ENCODE peak calls at places on chromosome 12, in nine cellular contexts. One of them, this sample, is unnamed.

GRCh38 chr12:59005195-59005961 is 85.1 kb upstream of the LRIG3 start:
- DNase-seq in IMR-90: peak
- DNase-seq in psoas muscle: no peak
- DNase-seq in mammary epithelial cell: no peak
- DNase-seq in HL-60: no peak
- DNase-seq in WTC11: no peak
- DNase-seq in H9: no peak
- DNase-seq in mesothelial cell of epicardium: no peak
- DNase-seq in cardiac muscle cell: peak
- DNase-seq in this sample: no peak

GRCh38 chr12:87809916-87810315 is 219.3 kb downstream of the C12orf50 start:
- DNase-seq in mesothelial cell of epicardium: no peak
- DNase-seq in H9: no peak
- DNase-seq in cardiac muscle cell: no peak
- DNase-seq in psoas muscle: no peak
- DNase-seq in HL-60: no peak
- DNase-seq in IMR-90: peak
- DNase-seq in mammary epithelial cell: no peak
- DNase-seq in WTC11: no peak
- DNase-seq in this sample: no peak

GRCh38 chr12:49564241-49565118 is 3.5 kb downstream of the MCRS1 start:
- DNase-seq in HL-60: no peak
- DNase-seq in mesothelial cell of epicardium: no peak
- DNase-seq in mammary epithelial cell: no peak
- DNase-seq in psoas muscle: peak
- DNase-seq in IMR-90: no peak
- DNase-seq in H9: no peak
- DNase-seq in cardiac muscle cell: no peak
- DNase-seq in WTC11: no peak
- DNase-seq in this sample: no peak

GRCh38 chr12:57262126-57262822 is 11.3 kb upstream of the STAC3 start:
- DNase-seq in psoas muscle: no peak
- DNase-seq in cardiac muscle cell: no peak
- DNase-seq in H9: no peak
- DNase-seq in mesothelial cell of epicardium: no peak
- DNase-seq in IMR-90: no peak
- DNase-seq in WTC11: no peak
- DNase-seq in HL-60: no peak
- DNase-seq in mammary epithelial cell: no peak
- DNase-seq in this sample: no peak

GRCh38 chr12:119694111-119694510 is 26.2 kb downstream of the PRKAB1 start:
- DNase-seq in mesothelial cell of epicardium: no peak
- DNase-seq in HL-60: no peak
- DNase-seq in mammary epithelial cell: no peak
- DNase-seq in psoas muscle: no peak
- DNase-seq in IMR-90: no peak
- DNase-seq in H9: no peak
- DNase-seq in cardiac muscle cell: no peak
- DNase-seq in WTC11: no peak
- DNase-seq in this sample: no peak

GRCh38 chr12:28899951-28900350 is 249.1 kb upstream of the FAR2 start:
- DNase-seq in mesothelial cell of epicardium: no peak
- DNase-seq in WTC11: no peak
- DNase-seq in mammary epithelial cell: peak
- DNase-seq in HL-60: no peak
- DNase-seq in psoas muscle: no peak
- DNase-seq in H9: no peak
- DNase-seq in IMR-90: peak
- DNase-seq in cardiac muscle cell: no peak
- DNase-seq in this sample: no peak

GRCh38 chr12:19095869-19096480 is 33.6 kb upstream of the PLEKHA5 start:
- DNase-seq in IMR-90: peak
- DNase-seq in WTC11: no peak
- DNase-seq in psoas muscle: no peak
- DNase-seq in H9: no peak
- DNase-seq in mesothelial cell of epicardium: no peak
- DNase-seq in HL-60: no peak
- DNase-seq in cardiac muscle cell: peak
- DNase-seq in mammary epithelial cell: peak
- DNase-seq in this sample: no peak

GRCh38 chr12:48189331-48190125 is 6.1 kb downstream of the CCDC184 start:
- DNase-seq in mesothelial cell of epicardium: no peak
- DNase-seq in IMR-90: peak
- DNase-seq in H9: peak
- DNase-seq in psoas muscle: no peak
- DNase-seq in cardiac muscle cell: peak
- DNase-seq in WTC11: peak
- DNase-seq in HL-60: no peak
- DNase-seq in mammary epithelial cell: peak
- DNase-seq in this sample: peak

GRCh38 chr12:45343269-45344051 is 127.6 kb downstream of the ANO6 start:
- DNase-seq in mammary epithelial cell: peak
- DNase-seq in mesothelial cell of epicardium: no peak
- DNase-seq in HL-60: no peak
- DNase-seq in IMR-90: peak
- DNase-seq in cardiac muscle cell: peak
- DNase-seq in H9: no peak
- DNase-seq in psoas muscle: no peak
- DNase-seq in WTC11: no peak
- DNase-seq in this sample: no peak

GRCh38 chr12:68743416-68743815 is 2.6 kb upstream of the SLC35E3 start:
- DNase-seq in H9: no peak
- DNase-seq in HL-60: no peak
- DNase-seq in IMR-90: no peak
- DNase-seq in psoas muscle: no peak
- DNase-seq in mesothelial cell of epicardium: no peak
- DNase-seq in WTC11: no peak
- DNase-seq in cardiac muscle cell: no peak
- DNase-seq in mammary epithelial cell: no peak
- DNase-seq in this sample: no peak

GRCh38 chr12:31832740-31833540 is 104.1 kb upstream of the AMN1 start:
- DNase-seq in HL-60: peak
- DNase-seq in cardiac muscle cell: no peak
- DNase-seq in IMR-90: no peak
- DNase-seq in psoas muscle: no peak
- DNase-seq in mesothelial cell of epicardium: no peak
- DNase-seq in H9: no peak
- DNase-seq in WTC11: no peak
- DNase-seq in mammary epithelial cell: no peak
- DNase-seq in this sample: no peak

GRCh38 chr12:86122846-86123468 is 133.2 kb downstream of the MGAT4C start:
- DNase-seq in H9: no peak
- DNase-seq in IMR-90: peak
- DNase-seq in mesothelial cell of epicardium: no peak
- DNase-seq in HL-60: no peak
- DNase-seq in psoas muscle: no peak
- DNase-seq in cardiac muscle cell: no peak
- DNase-seq in WTC11: no peak
- DNase-seq in mammary epithelial cell: no peak
- DNase-seq in this sample: no peak

GRCh38 chr12:29591140-29592020 is 93.9 kb upstream of the OVCH1 start:
- DNase-seq in IMR-90: peak
- DNase-seq in HL-60: no peak
- DNase-seq in mesothelial cell of epicardium: no peak
- DNase-seq in mammary epithelial cell: no peak
- DNase-seq in WTC11: peak
- DNase-seq in psoas muscle: peak
- DNase-seq in cardiac muscle cell: peak
- DNase-seq in H9: peak
- DNase-seq in this sample: peak

GRCh38 chr12:131699434-131699833 is 11.5 kb upstream of the SFSWAP start:
- DNase-seq in IMR-90: no peak
- DNase-seq in mesothelial cell of epicardium: no peak
- DNase-seq in HL-60: no peak
- DNase-seq in cardiac muscle cell: no peak
- DNase-seq in mammary epithelial cell: no peak
- DNase-seq in H9: no peak
- DNase-seq in psoas muscle: no peak
- DNase-seq in WTC11: no peak
- DNase-seq in this sample: no peak

GRCh38 chr12:108360487-108360886 is 21.4 kb upstream of the CMKLR1 start:
- DNase-seq in IMR-90: no peak
- DNase-seq in mesothelial cell of epicardium: no peak
- DNase-seq in mammary epithelial cell: peak
- DNase-seq in cardiac muscle cell: no peak
- DNase-seq in HL-60: no peak
- DNase-seq in psoas muscle: no peak
- DNase-seq in H9: no peak
- DNase-seq in WTC11: no peak
- DNase-seq in this sample: no peak

GRCh38 chr12:47986266-47986610 is 18.0 kb downstream of the COL2A1 start:
- DNase-seq in mesothelial cell of epicardium: no peak
- DNase-seq in H9: no peak
- DNase-seq in WTC11: no peak
- DNase-seq in HL-60: no peak
- DNase-seq in psoas muscle: no peak
- DNase-seq in IMR-90: no peak
- DNase-seq in cardiac muscle cell: no peak
- DNase-seq in mammary epithelial cell: no peak
- DNase-seq in this sample: no peak

GRCh38 chr12:56931474-56931978 is 2.7 kb downstream of the SDR9C7 start:
- DNase-seq in psoas muscle: no peak
- DNase-seq in IMR-90: peak
- DNase-seq in cardiac muscle cell: peak
- DNase-seq in WTC11: no peak
- DNase-seq in mammary epithelial cell: peak
- DNase-seq in HL-60: peak
- DNase-seq in mesothelial cell of epicardium: no peak
- DNase-seq in H9: no peak
- DNase-seq in this sample: no peak

GRCh38 chr12:88510841-88511240 is 69.4 kb downstream of the KITLG start:
- DNase-seq in psoas muscle: no peak
- DNase-seq in mammary epithelial cell: no peak
- DNase-seq in HL-60: no peak
- DNase-seq in cardiac muscle cell: no peak
- DNase-seq in H9: no peak
- DNase-seq in mesothelial cell of epicardium: no peak
- DNase-seq in WTC11: no peak
- DNase-seq in IMR-90: no peak
- DNase-seq in this sample: no peak

GRCh38 chr12:91978143-91978542 is 167.5 kb downstream of the BTG1 start:
- DNase-seq in mesothelial cell of epicardium: no peak
- DNase-seq in WTC11: no peak
- DNase-seq in psoas muscle: no peak
- DNase-seq in H9: no peak
- DNase-seq in IMR-90: peak
- DNase-seq in cardiac muscle cell: no peak
- DNase-seq in mammary epithelial cell: no peak
- DNase-seq in HL-60: no peak
- DNase-seq in this sample: no peak

GRCh38 chr12:75529826-75530225 is 18.4 kb upstream of the KRR1 start:
- DNase-seq in IMR-90: no peak
- DNase-seq in cardiac muscle cell: no peak
- DNase-seq in H9: no peak
- DNase-seq in WTC11: no peak
- DNase-seq in HL-60: no peak
- DNase-seq in mammary epithelial cell: no peak
- DNase-seq in psoas muscle: no peak
- DNase-seq in mesothelial cell of epicardium: no peak
- DNase-seq in this sample: no peak

GRCh38 chr12:79587368-79587767 is 103.4 kb downstream of the PAWR start:
- DNase-seq in mesothelial cell of epicardium: no peak
- DNase-seq in WTC11: no peak
- DNase-seq in psoas muscle: no peak
- DNase-seq in cardiac muscle cell: no peak
- DNase-seq in HL-60: no peak
- DNase-seq in H9: no peak
- DNase-seq in IMR-90: no peak
- DNase-seq in mammary epithelial cell: no peak
- DNase-seq in this sample: no peak

GRCh38 chr12:76113800-76114757 is 29.6 kb upstream of the NAP1L1 start:
- DNase-seq in psoas muscle: no peak
- DNase-seq in HL-60: no peak
- DNase-seq in H9: no peak
- DNase-seq in cardiac muscle cell: peak
- DNase-seq in mesothelial cell of epicardium: no peak
- DNase-seq in mammary epithelial cell: no peak
- DNase-seq in IMR-90: peak
- DNase-seq in WTC11: no peak
- DNase-seq in this sample: no peak

DNA sequence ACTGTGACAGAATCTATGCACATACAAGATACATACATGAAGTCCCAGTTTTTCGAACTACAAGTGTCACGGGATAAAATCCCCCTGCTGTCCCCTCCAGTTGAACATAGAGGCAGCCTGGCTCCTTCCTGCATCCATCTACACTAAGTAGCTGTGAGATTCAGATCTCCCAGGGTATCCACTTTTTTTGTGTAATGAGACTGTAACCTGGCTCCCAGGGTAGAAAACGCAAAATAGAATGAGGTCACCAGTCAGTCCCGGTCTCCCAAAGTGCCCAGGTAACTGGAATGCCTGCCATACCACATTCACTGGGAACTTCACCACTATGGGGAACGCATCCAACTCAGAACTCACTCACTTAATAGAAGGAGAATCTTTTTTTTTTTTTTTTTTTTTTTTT is 67.8 kb downstream of the TMCC3 start:
- DNase-seq in HL-60: no peak
- DNase-seq in H9: no peak
- DNase-seq in cardiac muscle cell: no peak
- DNase-seq in IMR-90: no peak
- DNase-seq in psoas muscle: no peak
- DNase-seq in WTC11: no peak
- DNase-seq in mesothelial cell of epicardium: no peak
- DNase-seq in mammary epithelial cell: no peak
- DNase-seq in this sample: no peak
- TF ChIP-seq CTCF in HL-60: no peak
- TF ChIP-seq CTCF in H9: no peak
- TF ChIP-seq CTCF in cardiac muscle cell: no peak
- TF ChIP-seq CTCF in IMR-90: no peak
- TF ChIP-seq CTCF in psoas muscle: no peak
- TF ChIP-seq CTCF in WTC11: no peak
- TF ChIP-seq CTCF in mesothelial cell of epicardium: no peak
- TF ChIP-seq CTCF in mammary epithelial cell: no peak
- TF ChIP-seq CTCF in this sample: no peak

GRCh38 chr12:32896438-32897275 is at the start of gene PKP2:
- DNase-seq in cardiac muscle cell: peak
- DNase-seq in WTC11: peak
- DNase-seq in IMR-90: no peak
- DNase-seq in mesothelial cell of epicardium: peak
- DNase-seq in mammary epithelial cell: peak
- DNase-seq in H9: peak
- DNase-seq in psoas muscle: peak
- DNase-seq in HL-60: no peak
- DNase-seq in this sample: peak
- TF ChIP-seq CTCF in cardiac muscle cell: no peak
- TF ChIP-seq CTCF in WTC11: no peak
- TF ChIP-seq CTCF in IMR-90: no peak
- TF ChIP-seq CTCF in mesothelial cell of epicardium: no peak
- TF ChIP-seq CTCF in mammary epithelial cell: no peak
- TF ChIP-seq CTCF in H9: no peak
- TF ChIP-seq CTCF in psoas muscle: no peak
- TF ChIP-seq CTCF in HL-60: no peak
- TF ChIP-seq CTCF in this sample: no peak

GRCh38 chr12:113298861-113299545 is 35.9 kb downstream of the SLC8B1 start:
- DNase-seq in HL-60: no peak
- DNase-seq in IMR-90: no peak
- DNase-seq in mesothelial cell of epicardium: no peak
- DNase-seq in psoas muscle: peak
- DNase-seq in H9: no peak
- DNase-seq in mammary epithelial cell: no peak
- DNase-seq in cardiac muscle cell: no peak
- DNase-seq in WTC11: no peak
- DNase-seq in this sample: no peak
- TF ChIP-seq CTCF in HL-60: no peak
- TF ChIP-seq CTCF in IMR-90: no peak
- TF ChIP-seq CTCF in mesothelial cell of epicardium: no peak
- TF ChIP-seq CTCF in psoas muscle: peak
- TF ChIP-seq CTCF in H9: no peak
- TF ChIP-seq CTCF in mammary epithelial cell: no peak
- TF ChIP-seq CTCF in cardiac muscle cell: no peak
- TF ChIP-seq CTCF in WTC11: no peak
- TF ChIP-seq CTCF in this sample: no peak

GRCh38 chr12:2354151-2354991 is 301.6 kb downstream of the CACNA1C start:
- DNase-seq in cardiac muscle cell: no peak
- DNase-seq in psoas muscle: no peak
- DNase-seq in mammary epithelial cell: no peak
- DNase-seq in H9: no peak
- DNase-seq in mesothelial cell of epicardium: no peak
- DNase-seq in IMR-90: no peak
- DNase-seq in WTC11: no peak
- DNase-seq in HL-60: no peak
- DNase-seq in this sample: no peak
- TF ChIP-seq CTCF in cardiac muscle cell: no peak
- TF ChIP-seq CTCF in psoas muscle: peak
- TF ChIP-seq CTCF in mammary epithelial cell: no peak
- TF ChIP-seq CTCF in H9: no peak
- TF ChIP-seq CTCF in mesothelial cell of epicardium: no peak
- TF ChIP-seq CTCF in IMR-90: no peak
- TF ChIP-seq CTCF in WTC11: no peak
- TF ChIP-seq CTCF in HL-60: no peak
- TF ChIP-seq CTCF in this sample: no peak